ENCODE peak calls at places on chromosome 16, in four cellular contexts. Y is adrenal gland, W is breast epithelium, D is fibroblast of pulmonary artery. G is an unnamed sample.

GRCh38 chr16:80369559-80369958 is 171.2 kb upstream of the DYNLRB2 start:
- DNase-seq in Y (no peak), D (peak), W (no peak), G (peak)

GRCh38 chr16:12293017-12293618 is 316.6 kb downstream of the SNX29 start:
- DNase-seq in Y (no peak), D (no peak), W (no peak), G (no peak)

GRCh38 chr16:48814994-48815393 is 205.0 kb upstream of the N4BP1 start:
- DNase-seq in W (no peak), Y (no peak), D (no peak), G (no peak)

GRCh38 chr16:57226701-57227621 is 18.1 kb upstream of the ARL2BP start:
- DNase-seq in W (no peak), Y (peak), D (no peak), G (no peak)

GRCh38 chr16:2495041-2495440 is 18.7 kb upstream of the ATP6V0C start:
- DNase-seq in Y (no peak), D (no peak), W (no peak), G (no peak)

GRCh38 chr16:31114468-31114867 is 3.0 kb upstream of the KAT8 start:
- DNase-seq in W (no peak), Y (no peak), D (no peak), G (no peak)

GRCh38 chr16:61194573-61194972 is 841.7 kb downstream of the CDH8 start:
- DNase-seq in D (no peak), Y (no peak), W (no peak), G (no peak)

GRCh38 chr16:22189473-22190168 is 16.5 kb upstream of the EEF2K start:
- DNase-seq in Y (peak), D (peak), W (peak), G (peak)

GRCh38 chr16:1206326-1206725 is 18.7 kb downstream of the TPSG1 start:
- DNase-seq in Y (no peak), D (no peak), W (no peak), G (no peak)

GRCh38 chr16:46853713-46854443 is 22.9 kb upstream of the C16orf87 start:
- DNase-seq in D (peak), Y (peak), W (peak), G (peak)

GRCh38 chr16:88805340-88805715 is 1.7 kb downstream of the CDT1 start:
- DNase-seq in Y (no peak), D (no peak), W (no peak), G (no peak)

GRCh38 chr16:1488054-1488601 is 616 bp downstream of the PTX4 start:
- DNase-seq in D (no peak), Y (no peak), W (no peak), G (no peak)

DNA sequence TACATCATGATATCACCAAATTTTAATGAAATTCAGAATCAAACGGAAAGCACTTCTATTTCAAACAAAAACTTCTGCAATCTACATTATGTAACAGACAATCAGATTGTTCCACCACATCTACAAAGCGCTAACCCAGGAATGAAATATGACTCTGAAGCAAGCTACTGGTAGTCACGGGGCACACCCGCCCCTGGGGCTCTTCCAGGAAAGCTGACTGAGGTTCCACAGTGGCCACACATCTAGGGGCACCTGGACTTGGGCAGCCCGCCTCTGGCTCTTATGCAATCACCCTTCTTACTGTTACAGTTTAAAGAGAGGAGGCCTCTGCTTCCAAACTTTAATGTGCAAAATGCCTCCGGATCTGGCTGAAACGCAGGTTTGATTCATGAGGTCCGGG is 27.5 kb downstream of the ZCCHC14 start:
- DNase-seq in D (peak), W (peak), Y (peak), G (no peak)
- H3K4me3 ChIP-seq in D (peak), W (no peak), Y (peak), G (no peak)

GRCh38 chr16:81739503-81739902 is 39.6 kb upstream of the PLCG2 start:
- DNase-seq in Y (no peak), D (no peak), W (no peak), G (peak)

GRCh38 chr16:81744385-81744784 is 34.7 kb upstream of the PLCG2 start:
- DNase-seq in Y (no peak), D (no peak), W (no peak), G (no peak)

GRCh38 chr16:81737885-81738536 is 41.1 kb upstream of the PLCG2 start:
- DNase-seq in Y (peak), W (peak), D (peak), G (peak)

GRCh38 chr16:81738831-81739496 is 40.1 kb upstream of the PLCG2 start:
- DNase-seq in D (no peak), Y (peak), W (no peak), G (peak)

DNA sequence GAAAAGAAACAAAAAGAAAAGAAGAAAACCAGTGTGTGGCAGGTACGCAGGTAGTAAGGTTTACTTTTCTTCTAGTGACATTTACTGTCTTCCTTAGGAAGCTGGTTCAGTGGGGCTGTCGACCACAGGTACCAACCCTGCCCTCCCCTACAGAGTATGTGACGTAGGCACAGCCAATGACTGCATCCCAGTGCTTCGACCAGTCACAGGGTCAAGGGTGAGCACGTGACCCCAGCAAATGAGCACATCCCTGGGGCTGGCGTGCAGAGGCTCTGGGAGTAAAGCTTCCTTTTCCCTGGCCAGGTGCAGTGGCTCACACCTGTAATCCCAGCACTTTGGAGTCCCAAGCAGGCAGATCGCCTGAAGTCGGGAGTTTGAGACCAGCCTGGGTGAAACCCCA is 38.9 kb upstream of the PLCG2 start:
- DNase-seq in Y (peak), D (no peak), W (no peak), G (peak)
- TF ChIP-seq CTCF in Y (no peak), D (no peak), W (no peak), G (no peak)

GRCh38 chr16:28549301-28549899 is 4.3 kb upstream of the SGF29 start:
- DNase-seq in D (peak), W (no peak), Y (peak), G (peak)

GRCh38 chr16:28554634-28555423 is 1.1 kb downstream of the SGF29 start:
- DNase-seq in D (no peak), W (no peak), Y (no peak), G (no peak)

GRCh38 chr16:28555593-28555992 is 1.9 kb downstream of the SGF29 start:
- DNase-seq in Y (no peak), D (no peak), W (no peak), G (peak)

GRCh38 chr16:28556914-28557320 is 3.2 kb downstream of the SGF29 start:
- DNase-seq in Y (no peak), W (no peak), D (no peak), G (no peak)

GRCh38 chr16:28553776-28554633 is at the start of gene SGF29:
- DNase-seq in W (peak), Y (peak), D (peak), G (peak)
- H3K4me3 ChIP-seq in W (peak), Y (peak), D (peak), G (peak)

GRCh38 chr16:15640966-15641365 is 2.0 kb downstream of the MARF1 start:
- DNase-seq in W (no peak), D (no peak), Y (no peak), G (peak)

GRCh38 chr16:15644306-15644961 is 1.5 kb upstream of the MARF1 start:
- DNase-seq in Y (no peak), D (no peak), W (no peak), G (peak)

GRCh38 chr16:15641753-15642556 is 999 bp downstream of the MARF1 start:
- DNase-seq in Y (no peak), D (no peak), W (no peak), G (peak)

GRCh38 chr16:15642557-15643452 is at the start of gene MARF1:
- DNase-seq in W (peak), D (peak), Y (peak), G (peak)

DNA sequence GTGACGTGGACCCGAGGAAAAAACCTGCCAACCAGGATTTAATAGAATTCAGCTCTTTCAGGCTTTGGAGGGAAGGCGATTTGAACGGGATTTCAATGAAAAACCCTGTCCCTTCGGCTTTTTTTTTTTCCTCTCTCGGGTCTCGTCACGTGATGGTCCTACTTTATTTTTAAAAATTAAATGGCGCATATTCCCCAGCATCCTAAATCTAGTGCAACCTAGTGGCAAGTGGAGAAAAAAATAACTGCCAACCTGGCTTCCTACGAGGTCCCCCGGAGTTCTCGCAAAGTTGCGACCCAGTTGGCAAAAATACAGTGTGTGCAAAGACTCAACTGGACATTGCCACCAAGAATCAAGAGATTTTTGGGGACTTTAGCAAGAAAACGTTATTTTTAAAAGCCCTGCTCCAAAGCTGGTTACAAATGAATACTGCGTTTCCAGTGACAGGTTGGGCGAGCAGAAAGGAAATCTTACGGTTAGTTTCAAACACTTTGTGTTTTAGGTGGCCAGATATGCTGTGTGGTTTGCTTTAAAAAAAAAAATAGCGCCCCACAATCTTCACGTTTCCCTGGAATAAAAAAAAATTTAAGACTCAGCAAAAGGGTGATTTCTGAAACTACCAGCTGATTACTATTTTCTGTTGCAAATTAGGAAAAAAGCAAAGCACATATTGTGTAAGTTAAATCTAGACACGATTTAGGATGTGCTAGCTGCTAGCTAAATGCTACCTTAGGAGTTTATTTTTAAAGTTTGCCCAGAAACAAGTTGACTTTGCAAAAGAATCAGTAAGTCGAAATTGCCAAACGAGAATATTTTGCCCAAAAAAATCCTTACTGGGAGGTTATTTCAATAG is 725 bp upstream of the MARF1 start:
- DNase-seq in D (peak), Y (peak), W (no peak), G (peak)
- TF ChIP-seq CTCF in D (peak), Y (peak), W (peak), G (peak)

GRCh38 chr16:28923231-28923587 is 1.8 kb downstream of the RABEP2 start:
- DNase-seq in Y (no peak), W (no peak), D (no peak), G (no peak)

GRCh38 chr16:28924762-28925385 is at the start of gene RABEP2:
- DNase-seq in W (peak), D (peak), Y (peak), G (peak)

GRCh38 chr16:28925386-28926228 is 569 bp upstream of the RABEP2 start:
- DNase-seq in Y (peak), W (peak), D (peak), G (peak)

GRCh38 chr16:28924399-28924761 is 658 bp downstream of the RABEP2 start:
- DNase-seq in Y (no peak), D (no peak), W (no peak), G (no peak)

DNA sequence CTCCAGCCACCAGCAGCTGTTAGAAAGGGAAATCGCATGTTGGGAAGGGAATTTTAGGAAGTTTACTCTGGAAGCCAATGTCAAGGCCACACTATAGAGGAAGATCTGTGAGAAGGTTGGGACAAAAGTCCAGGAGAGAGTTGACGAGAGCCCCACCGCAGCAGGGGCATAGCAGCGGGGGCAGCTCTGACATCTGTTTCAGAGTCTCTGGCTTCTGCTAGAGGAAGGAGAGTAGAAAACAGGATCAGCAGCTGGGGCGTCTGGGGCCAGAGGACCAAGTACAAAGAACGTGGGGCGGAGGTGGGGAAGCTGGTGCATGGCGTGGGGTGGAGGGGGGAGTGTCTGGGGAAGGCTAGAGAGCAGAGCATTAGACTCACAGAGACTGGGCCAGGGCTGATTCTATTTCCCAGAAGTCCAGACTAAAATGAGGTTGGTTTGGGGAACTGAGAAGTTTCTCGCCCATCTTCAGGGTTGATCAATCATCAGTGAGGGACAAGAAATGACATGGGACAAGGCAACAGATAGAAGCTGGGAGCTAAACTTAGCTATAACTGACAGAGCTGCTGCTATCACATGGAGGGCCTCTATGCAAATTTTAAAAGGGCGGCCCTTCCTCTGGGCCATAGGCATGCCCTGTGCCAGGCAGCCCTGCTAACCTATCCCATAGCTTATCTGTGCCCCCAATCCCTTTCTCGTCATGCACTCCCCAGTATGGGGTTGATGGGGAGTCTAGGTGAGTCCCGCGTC is 1.2 kb downstream of the RABEP2 start:
- DNase-seq in D (no peak), W (no peak), Y (no peak), G (peak)
- H3K4me3 ChIP-seq in D (no peak), W (peak), Y (peak), G (peak)

DNA sequence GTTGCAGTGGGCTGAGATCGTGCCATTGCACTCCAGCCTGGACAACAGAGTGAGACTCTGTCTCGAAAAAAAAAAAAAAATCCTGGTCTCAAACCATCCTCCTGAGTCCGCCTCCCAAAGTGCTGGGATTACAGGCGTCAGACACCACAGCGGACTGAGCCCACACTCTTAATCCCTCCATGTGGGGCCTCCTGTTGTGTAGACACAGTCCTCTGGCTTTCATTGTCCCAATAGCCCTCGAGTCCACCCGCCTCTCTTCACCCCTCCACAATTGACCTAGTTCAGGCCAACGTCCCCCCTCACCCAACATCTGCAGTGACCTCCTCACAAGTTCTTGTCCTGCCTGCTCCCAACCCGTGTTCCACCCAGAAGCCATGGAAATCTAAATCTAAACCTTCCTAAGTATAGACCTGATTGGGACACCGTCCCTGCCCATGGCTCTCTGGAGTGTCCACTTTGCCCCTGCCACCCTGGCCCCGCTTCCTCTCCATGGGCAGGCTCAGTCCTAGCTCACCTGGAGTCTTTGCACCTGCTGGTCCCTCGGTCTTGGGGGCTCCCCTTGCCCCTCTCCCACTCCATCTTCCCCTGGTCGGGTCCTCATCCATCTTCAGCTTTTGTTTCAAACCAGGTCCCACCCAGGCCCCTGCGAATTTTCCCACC is 46.7 kb downstream of the HAPSTR1 start:
- DNase-seq in D (no peak), W (no peak), Y (no peak), G (no peak)
- TF ChIP-seq CTCF in D (no peak), W (no peak), Y (no peak), G (no peak)

DNA sequence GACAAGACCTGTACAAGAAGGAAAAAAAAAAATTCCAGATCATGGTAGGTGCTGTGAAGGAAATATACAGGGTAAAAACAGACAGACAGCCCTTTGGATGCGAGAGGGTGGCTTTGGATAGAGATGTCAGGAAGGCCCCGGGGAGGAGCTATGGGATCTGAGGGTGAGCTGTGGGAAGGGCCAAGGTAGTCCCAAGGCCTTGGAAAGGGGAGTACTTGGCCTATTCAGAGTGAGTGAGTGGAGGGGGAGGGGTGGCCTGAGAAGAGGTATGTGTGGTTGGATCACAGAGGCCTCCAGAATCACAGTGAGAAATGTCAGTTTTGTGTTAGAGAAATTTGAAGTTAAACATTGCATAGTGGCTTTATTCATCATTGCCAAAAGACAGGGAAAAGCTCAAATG is 31.2 kb upstream of the AKTIP start:
- DNase-seq in W (no peak), Y (no peak), D (no peak), G (no peak)
- H3K4me3 ChIP-seq in W (no peak), Y (no peak), D (no peak), G (no peak)

DNA sequence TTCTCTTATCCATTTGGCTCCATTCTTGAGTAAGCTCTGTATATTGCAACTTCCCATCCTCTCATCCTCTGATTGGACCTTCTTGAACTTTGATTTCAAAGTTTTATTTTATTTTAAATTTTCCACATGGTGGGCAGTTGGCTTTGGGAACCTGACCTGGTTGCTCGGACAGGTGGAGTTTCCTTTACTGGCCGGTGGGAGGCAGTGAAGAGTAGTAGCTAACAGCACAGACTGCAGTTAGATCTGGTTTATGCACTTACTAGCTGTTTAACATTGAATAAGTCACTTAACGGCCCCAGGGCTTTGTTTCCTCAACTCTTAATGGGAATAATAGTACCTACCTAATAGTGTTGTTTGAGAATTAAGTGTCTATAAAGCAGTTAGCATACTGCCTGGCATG is 92.8 kb downstream of the GPR139 start:
- DNase-seq in Y (no peak), W (no peak), D (peak), G (peak)
- TF ChIP-seq CTCF in Y (no peak), W (no peak), D (peak), G (peak)

DNA sequence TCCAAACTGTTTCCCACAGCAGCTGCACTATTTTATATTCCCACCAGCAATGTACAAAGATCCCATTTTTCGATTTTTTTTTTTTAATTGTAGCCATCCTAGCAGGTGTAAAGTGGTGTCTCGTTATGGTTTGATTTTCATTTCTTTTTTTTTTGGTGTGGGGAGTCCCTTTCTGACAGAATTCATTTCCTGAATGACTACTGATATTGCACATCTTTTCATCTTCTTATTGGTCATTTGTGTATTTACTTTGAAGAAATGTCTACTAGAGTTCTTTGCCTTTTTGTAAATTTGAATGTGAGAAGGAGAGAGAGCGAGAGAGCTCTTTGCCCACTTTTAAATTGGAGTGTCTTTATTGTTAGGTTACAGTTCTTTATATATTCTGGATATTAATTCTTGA is 14.0 kb downstream of the CYB5B start:
- DNase-seq in Y (no peak), W (no peak), D (no peak), G (peak)
- H3K4me3 ChIP-seq in Y (no peak), W (no peak), D (no peak), G (no peak)

DNA sequence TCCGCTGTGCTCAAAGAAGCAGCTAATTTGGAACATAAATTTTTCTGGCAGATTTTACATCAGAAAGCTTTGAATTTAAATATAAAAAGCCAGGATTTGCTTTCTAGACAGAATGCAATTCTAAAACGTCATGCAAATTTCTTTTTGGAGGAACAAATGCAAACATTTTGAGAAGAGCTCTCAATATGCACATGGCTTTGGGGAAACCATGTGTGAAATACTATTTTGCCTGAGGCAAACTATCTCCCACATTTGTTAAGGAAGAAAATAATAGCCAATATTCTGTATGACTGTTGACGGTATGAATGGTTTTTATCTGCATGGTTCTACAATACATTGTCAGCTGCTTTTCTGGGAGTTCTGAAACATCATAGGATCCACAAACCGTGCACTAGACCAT is 320.0 kb upstream of the PSMD7 start:
- DNase-seq in D (no peak), W (no peak), Y (no peak), G (no peak)
- TF ChIP-seq CTCF in D (no peak), W (no peak), Y (no peak), G (no peak)